ENCODE peak calls at places on chromosomes 16 and 17, in seven cellular contexts. A, M, U, E, T, L and V are unnamed samples.

GRCh38 chr16:49754495-49755290 is 101.2 kb downstream of the ZNF423 start:
- DNase-seq in A (peak; percentile 47), M (no peak), U (no peak), E (no peak), T (peak; percentile 8), L (no peak), V (no peak)

GRCh38 chr16:19933740-19934139 is 49.1 kb upstream of the GPRC5B start:
- DNase-seq in A (no peak), M (no peak), U (no peak), E (no peak), T (no peak), L (no peak), V (no peak)

GRCh38 chr17:73647767-73648542 is 3.7 kb upstream of the SDK2 start:
- DNase-seq in A (no peak), M (no peak), U (no peak), E (no peak), T (no peak), L (no peak), V (peak; percentile 41)

GRCh38 chr17:81228834-81229665 is 6.3 kb upstream of the CEP131 start:
- DNase-seq in A (no peak), M (no peak), U (no peak), E (no peak), T (no peak), L (no peak), V (no peak)

GRCh38 chr16:30088832-30089624 is 2.7 kb downstream of the TBX6 start:
- DNase-seq in A (no peak), M (no peak), U (no peak), E (no peak), T (no peak), L (no peak), V (no peak)

GRCh38 chr16:56399047-56399446 is 26.3 kb downstream of the AMFR start:
- DNase-seq in A (no peak), M (no peak), U (no peak), E (no peak), T (no peak), L (no peak), V (no peak)

GRCh38 chr16:74842413-74842812 is 67.8 kb upstream of the FA2H start:
- DNase-seq in A (no peak), M (no peak), U (no peak), E (no peak), T (no peak), L (no peak), V (no peak)

GRCh38 chr17:80516533-80516932 is 28.1 kb upstream of the RPTOR start:
- DNase-seq in A (no peak), M (no peak), U (no peak), E (no peak), T (no peak), L (no peak), V (no peak)

GRCh38 chr17:18237461-18237860 is 12.0 kb downstream of the LLGL1 start:
- DNase-seq in A (no peak), M (no peak), U (no peak), E (no peak), T (no peak), L (no peak), V (no peak)

GRCh38 chr17:31787857-31788570 is 71.0 kb downstream of the COPRS start:
- DNase-seq in A (no peak), M (no peak), U (peak; percentile 61), E (peak; percentile 90), T (peak; percentile 90), L (peak; percentile 79), V (peak; percentile 76)

GRCh38 chr17:59030811-59031210 is 75.9 kb downstream of the TRIM37 start:
- DNase-seq in A (no peak), M (no peak), U (no peak), E (no peak), T (no peak), L (no peak), V (no peak)

GRCh38 chr17:43562679-43563146 is 16.6 kb upstream of the ETV4 start:
- DNase-seq in A (no peak), M (no peak), U (peak; percentile 56), E (no peak), T (no peak), L (no peak), V (no peak)

GRCh38 chr17:81713004-81713555 is 996 bp downstream of the SLC25A10 start:
- DNase-seq in A (no peak), M (no peak), U (no peak), E (no peak), T (no peak), L (no peak), V (no peak)

GRCh38 chr16:24853169-24853824 is 7.5 kb downstream of the SLC5A11 start:
- DNase-seq in A (no peak), M (no peak), U (no peak), E (peak; percentile 13), T (no peak), L (no peak), V (no peak)

GRCh38 chr16:11056989-11057645 is 112.8 kb downstream of the CLEC16A start:
- DNase-seq in A (no peak), M (no peak), U (peak; percentile 33), E (peak; percentile 21), T (no peak), L (no peak), V (no peak)

GRCh38 chr16:72475688-72476087 is 303.7 kb upstream of the PMFBP1 start:
- DNase-seq in A (no peak), M (no peak), U (no peak), E (no peak), T (no peak), L (no peak), V (no peak)

GRCh38 chr17:77141846-77142449 is 1.2 kb downstream of the SEC14L1 start:
- DNase-seq in A (no peak), M (no peak), U (no peak), E (no peak), T (peak; percentile 67), L (no peak), V (no peak)

GRCh38 chr16:87963400-87963799 is 12.2 kb downstream of the BANP start:
- DNase-seq in A (no peak), M (no peak), U (no peak), E (no peak), T (peak; percentile 89), L (no peak), V (no peak)

GRCh38 chr16:1065466-1066128 is 7.0 kb upstream of the SSTR5 start:
- DNase-seq in A (no peak), M (no peak), U (no peak), E (no peak), T (no peak), L (no peak), V (no peak)

GRCh38 chr17:17107281-17107680 is 65.0 kb downstream of the MPRIP start:
- DNase-seq in A (no peak), M (no peak), U (no peak), E (no peak), T (no peak), L (peak; percentile 37), V (no peak)

GRCh38 chr16:71542377-71542776 is 16.2 kb downstream of the CHST4 start:
- DNase-seq in A (peak; percentile 87), M (peak; percentile 59), U (no peak), E (no peak), T (no peak), L (peak; percentile 61), V (no peak)

GRCh38 chr17:66287911-66288310 is 14.5 kb upstream of the PRKCA start:
- DNase-seq in A (no peak), M (no peak), U (no peak), E (no peak), T (no peak), L (no peak), V (no peak)

GRCh38 chr17:32496348-32497078 is 9.7 kb downstream of the CDK5R1 start:
- DNase-seq in A (no peak), M (no peak), U (no peak), E (peak; percentile 84), T (peak; percentile 97), L (peak; percentile 79), V (no peak)

GRCh38 chr17:45643591-45643990 is 140.5 kb upstream of the CRHR1 start:
- DNase-seq in A (no peak), M (no peak), U (no peak), E (peak; percentile 11), T (no peak), L (no peak), V (no peak)

GRCh38 chr16:3214904-3215600 is 19.9 kb downstream of the ZNF200 start:
- DNase-seq in A (no peak), M (no peak), U (no peak), E (no peak), T (no peak), L (no peak), V (no peak)

GRCh38 chr16:28014851-28015250 is 48.7 kb downstream of the GSG1L start:
- DNase-seq in A (no peak), M (no peak), U (no peak), E (no peak), T (no peak), L (no peak), V (no peak)

GRCh38 chr16:79932564-79932963 is 332.0 kb upstream of the MAF start:
- DNase-seq in A (no peak), M (no peak), U (no peak), E (no peak), T (no peak), L (no peak), V (no peak)